ENCODE peak calls at places on chromosomes 16 and 17, in ten cellular contexts. One of them, this sample, is unnamed.

GRCh38 chr16:81711609-81712329 is 67.3 kb upstream of the PLCG2 start:
- DNase-seq in COR-L47: no peak
- DNase-seq in transverse colon: peak
- DNase-seq in GM10248: no peak
- DNase-seq in HFFc6: peak
- DNase-seq in NCI-H1417: peak
- DNase-seq in substantia nigra: no peak
- DNase-seq in AG10803: peak
- DNase-seq in left cardiac atrium: no peak
- DNase-seq in tibial artery: no peak
- DNase-seq in this sample: no peak

GRCh38 chr16:73329363-73330306 is 281.7 kb upstream of the ZFHX3 start:
- DNase-seq in GM10248: no peak
- DNase-seq in left cardiac atrium: no peak
- DNase-seq in COR-L47: no peak
- DNase-seq in AG10803: no peak
- DNase-seq in transverse colon: peak
- DNase-seq in tibial artery: no peak
- DNase-seq in substantia nigra: peak
- DNase-seq in NCI-H1417: peak
- DNase-seq in HFFc6: no peak
- DNase-seq in this sample: peak

GRCh38 chr17:51289776-51290175 is 29.4 kb downstream of the UTP18 start:
- DNase-seq in tibial artery: no peak
- DNase-seq in left cardiac atrium: no peak
- DNase-seq in substantia nigra: no peak
- DNase-seq in NCI-H1417: no peak
- DNase-seq in HFFc6: peak
- DNase-seq in transverse colon: no peak
- DNase-seq in COR-L47: no peak
- DNase-seq in AG10803: no peak
- DNase-seq in GM10248: no peak
- DNase-seq in this sample: no peak

GRCh38 chr17:7478276-7479138 is 924 bp downstream of the ZBTB4 start:
- DNase-seq in AG10803: peak
- DNase-seq in left cardiac atrium: peak
- DNase-seq in transverse colon: peak
- DNase-seq in COR-L47: no peak
- DNase-seq in GM10248: peak
- DNase-seq in NCI-H1417: peak
- DNase-seq in tibial artery: peak
- DNase-seq in HFFc6: peak
- DNase-seq in substantia nigra: no peak
- DNase-seq in this sample: peak

GRCh38 chr17:59349178-59349577 is 17.7 kb downstream of the YPEL2 start:
- DNase-seq in transverse colon: no peak
- DNase-seq in tibial artery: no peak
- DNase-seq in HFFc6: no peak
- DNase-seq in NCI-H1417: no peak
- DNase-seq in left cardiac atrium: no peak
- DNase-seq in GM10248: no peak
- DNase-seq in AG10803: no peak
- DNase-seq in substantia nigra: no peak
- DNase-seq in COR-L47: no peak
- DNase-seq in this sample: no peak

GRCh38 chr17:60173304-60173807 is 23.6 kb downstream of the CA4 start:
- DNase-seq in substantia nigra: no peak
- DNase-seq in HFFc6: peak
- DNase-seq in AG10803: peak
- DNase-seq in transverse colon: no peak
- DNase-seq in NCI-H1417: peak
- DNase-seq in left cardiac atrium: no peak
- DNase-seq in GM10248: no peak
- DNase-seq in tibial artery: no peak
- DNase-seq in COR-L47: peak
- DNase-seq in this sample: no peak

GRCh38 chr16:25126820-25127232 is 15.3 kb downstream of the LCMT1 start:
- DNase-seq in substantia nigra: no peak
- DNase-seq in HFFc6: peak
- DNase-seq in transverse colon: peak
- DNase-seq in AG10803: peak
- DNase-seq in tibial artery: no peak
- DNase-seq in left cardiac atrium: no peak
- DNase-seq in GM10248: no peak
- DNase-seq in NCI-H1417: peak
- DNase-seq in COR-L47: no peak
- DNase-seq in this sample: no peak

GRCh38 chr16:4694664-4695451 is 1.5 kb downstream of the NUDT16L1 start:
- DNase-seq in AG10803: peak
- DNase-seq in GM10248: no peak
- DNase-seq in HFFc6: peak
- DNase-seq in NCI-H1417: no peak
- DNase-seq in tibial artery: peak
- DNase-seq in left cardiac atrium: peak
- DNase-seq in substantia nigra: no peak
- DNase-seq in COR-L47: no peak
- DNase-seq in transverse colon: no peak
- DNase-seq in this sample: no peak

GRCh38 chr17:73156166-73156840 is 8.5 kb upstream of the SSTR2 start:
- DNase-seq in AG10803: peak
- DNase-seq in transverse colon: peak
- DNase-seq in HFFc6: peak
- DNase-seq in GM10248: peak
- DNase-seq in substantia nigra: peak
- DNase-seq in tibial artery: peak
- DNase-seq in COR-L47: no peak
- DNase-seq in left cardiac atrium: peak
- DNase-seq in NCI-H1417: no peak
- DNase-seq in this sample: peak

GRCh38 chr17:44363613-44364159 is at the start of gene FAM171A2:
- DNase-seq in transverse colon: peak
- DNase-seq in left cardiac atrium: peak
- DNase-seq in HFFc6: no peak
- DNase-seq in tibial artery: peak
- DNase-seq in COR-L47: peak
- DNase-seq in substantia nigra: no peak
- DNase-seq in NCI-H1417: peak
- DNase-seq in GM10248: peak
- DNase-seq in AG10803: peak
- DNase-seq in this sample: peak

GRCh38 chr17:43755389-43755875 is 3.2 kb downstream of the SOST start:
- DNase-seq in HFFc6: no peak
- DNase-seq in AG10803: no peak
- DNase-seq in tibial artery: no peak
- DNase-seq in substantia nigra: no peak
- DNase-seq in left cardiac atrium: no peak
- DNase-seq in NCI-H1417: peak
- DNase-seq in COR-L47: no peak
- DNase-seq in GM10248: no peak
- DNase-seq in transverse colon: no peak
- DNase-seq in this sample: no peak

GRCh38 chr17:70202840-70203239 is 33.5 kb downstream of the KCNJ2 start:
- DNase-seq in GM10248: no peak
- DNase-seq in COR-L47: no peak
- DNase-seq in HFFc6: no peak
- DNase-seq in transverse colon: no peak
- DNase-seq in left cardiac atrium: no peak
- DNase-seq in tibial artery: no peak
- DNase-seq in NCI-H1417: no peak
- DNase-seq in AG10803: no peak
- DNase-seq in substantia nigra: no peak
- DNase-seq in this sample: no peak

GRCh38 chr17:78661092-78661770 is 84.0 kb upstream of the DNAH17 start:
- DNase-seq in substantia nigra: no peak
- DNase-seq in HFFc6: no peak
- DNase-seq in GM10248: no peak
- DNase-seq in COR-L47: no peak
- DNase-seq in AG10803: peak
- DNase-seq in left cardiac atrium: no peak
- DNase-seq in transverse colon: no peak
- DNase-seq in tibial artery: no peak
- DNase-seq in NCI-H1417: no peak
- DNase-seq in this sample: no peak

GRCh38 chr17:64418506-64419339 is 28.1 kb upstream of the PECAM1 start:
- DNase-seq in GM10248: peak
- DNase-seq in COR-L47: peak
- DNase-seq in HFFc6: peak
- DNase-seq in NCI-H1417: peak
- DNase-seq in AG10803: peak
- DNase-seq in substantia nigra: no peak
- DNase-seq in transverse colon: no peak
- DNase-seq in tibial artery: no peak
- DNase-seq in left cardiac atrium: no peak
- DNase-seq in this sample: no peak

GRCh38 chr17:14019186-14019956 is 49.9 kb upstream of the COX10 start:
- DNase-seq in AG10803: peak
- DNase-seq in transverse colon: no peak
- DNase-seq in left cardiac atrium: no peak
- DNase-seq in HFFc6: peak
- DNase-seq in COR-L47: no peak
- DNase-seq in substantia nigra: no peak
- DNase-seq in GM10248: no peak
- DNase-seq in tibial artery: no peak
- DNase-seq in NCI-H1417: no peak
- DNase-seq in this sample: no peak

GRCh38 chr17:57530508-57530907 is 214.6 kb downstream of the CCDC182 start:
- DNase-seq in NCI-H1417: peak
- DNase-seq in HFFc6: peak
- DNase-seq in tibial artery: no peak
- DNase-seq in GM10248: no peak
- DNase-seq in substantia nigra: no peak
- DNase-seq in COR-L47: peak
- DNase-seq in AG10803: peak
- DNase-seq in transverse colon: no peak
- DNase-seq in left cardiac atrium: no peak
- DNase-seq in this sample: no peak

GRCh38 chr17:39473310-39473709 is 12.0 kb downstream of the CDK12 start:
- DNase-seq in left cardiac atrium: no peak
- DNase-seq in transverse colon: no peak
- DNase-seq in GM10248: no peak
- DNase-seq in NCI-H1417: no peak
- DNase-seq in HFFc6: no peak
- DNase-seq in COR-L47: no peak
- DNase-seq in tibial artery: peak
- DNase-seq in substantia nigra: no peak
- DNase-seq in AG10803: no peak
- DNase-seq in this sample: no peak

GRCh38 chr16:57094911-57095310 is 2.5 kb downstream of the CPNE2 start:
- DNase-seq in COR-L47: no peak
- DNase-seq in HFFc6: no peak
- DNase-seq in GM10248: no peak
- DNase-seq in NCI-H1417: no peak
- DNase-seq in substantia nigra: no peak
- DNase-seq in tibial artery: no peak
- DNase-seq in AG10803: no peak
- DNase-seq in left cardiac atrium: no peak
- DNase-seq in transverse colon: no peak
- DNase-seq in this sample: no peak

GRCh38 chr17:60960398-60961065 is 282.9 kb downstream of the BCAS3 start:
- DNase-seq in transverse colon: no peak
- DNase-seq in COR-L47: no peak
- DNase-seq in AG10803: no peak
- DNase-seq in NCI-H1417: no peak
- DNase-seq in substantia nigra: no peak
- DNase-seq in left cardiac atrium: no peak
- DNase-seq in GM10248: no peak
- DNase-seq in HFFc6: no peak
- DNase-seq in tibial artery: no peak
- DNase-seq in this sample: no peak

GRCh38 chr16:35692824-35693223 is 2233.4 kb downstream of the TP53TG3F start:
- DNase-seq in COR-L47: no peak
- DNase-seq in HFFc6: no peak
- DNase-seq in transverse colon: no peak
- DNase-seq in left cardiac atrium: no peak
- DNase-seq in GM10248: no peak
- DNase-seq in substantia nigra: no peak
- DNase-seq in tibial artery: no peak
- DNase-seq in AG10803: no peak
- DNase-seq in NCI-H1417: no peak
- DNase-seq in this sample: no peak

GRCh38 chr16:12318661-12319463 is 342.3 kb downstream of the SNX29 start:
- DNase-seq in NCI-H1417: no peak
- DNase-seq in HFFc6: no peak
- DNase-seq in COR-L47: no peak
- DNase-seq in GM10248: no peak
- DNase-seq in substantia nigra: no peak
- DNase-seq in tibial artery: no peak
- DNase-seq in transverse colon: no peak
- DNase-seq in AG10803: peak
- DNase-seq in left cardiac atrium: no peak
- DNase-seq in this sample: no peak

GRCh38 chr16:5604770-5605169 is 507.2 kb upstream of the EEF2KMT start:
- DNase-seq in GM10248: no peak
- DNase-seq in left cardiac atrium: no peak
- DNase-seq in COR-L47: no peak
- DNase-seq in NCI-H1417: no peak
- DNase-seq in tibial artery: no peak
- DNase-seq in transverse colon: no peak
- DNase-seq in HFFc6: no peak
- DNase-seq in substantia nigra: no peak
- DNase-seq in AG10803: no peak
- DNase-seq in this sample: peak

GRCh38 chr16:1346422-1347285 is 5.0 kb downstream of the TSR3 start:
- DNase-seq in substantia nigra: no peak
- DNase-seq in tibial artery: no peak
- DNase-seq in GM10248: no peak
- DNase-seq in COR-L47: no peak
- DNase-seq in NCI-H1417: no peak
- DNase-seq in AG10803: no peak
- DNase-seq in left cardiac atrium: no peak
- DNase-seq in HFFc6: no peak
- DNase-seq in transverse colon: no peak
- DNase-seq in this sample: no peak

GRCh38 chr16:56610017-56610608 is 1.7 kb downstream of the MT2A start:
- DNase-seq in left cardiac atrium: peak
- DNase-seq in transverse colon: peak
- DNase-seq in AG10803: peak
- DNase-seq in substantia nigra: no peak
- DNase-seq in COR-L47: peak
- DNase-seq in NCI-H1417: peak
- DNase-seq in HFFc6: peak
- DNase-seq in GM10248: no peak
- DNase-seq in tibial artery: peak
- DNase-seq in this sample: peak

GRCh38 chr17:42068979-42069378 is 18.6 kb upstream of the C17orf113 start:
- DNase-seq in COR-L47: no peak
- DNase-seq in HFFc6: no peak
- DNase-seq in left cardiac atrium: no peak
- DNase-seq in substantia nigra: no peak
- DNase-seq in NCI-H1417: no peak
- DNase-seq in tibial artery: no peak
- DNase-seq in AG10803: no peak
- DNase-seq in GM10248: no peak
- DNase-seq in transverse colon: no peak
- DNase-seq in this sample: no peak

GRCh38 chr17:58693208-58693607 is 806 bp downstream of the RAD51C start:
- DNase-seq in tibial artery: no peak
- DNase-seq in transverse colon: no peak
- DNase-seq in HFFc6: no peak
- DNase-seq in NCI-H1417: no peak
- DNase-seq in AG10803: peak
- DNase-seq in COR-L47: no peak
- DNase-seq in left cardiac atrium: no peak
- DNase-seq in GM10248: no peak
- DNase-seq in substantia nigra: no peak
- DNase-seq in this sample: no peak

GRCh38 chr17:68972119-68972704 is 17.0 kb upstream of the ABCA8 start:
- DNase-seq in left cardiac atrium: no peak
- DNase-seq in GM10248: peak
- DNase-seq in COR-L47: peak
- DNase-seq in substantia nigra: no peak
- DNase-seq in AG10803: peak
- DNase-seq in transverse colon: no peak
- DNase-seq in NCI-H1417: peak
- DNase-seq in HFFc6: peak
- DNase-seq in tibial artery: no peak
- DNase-seq in this sample: peak

GRCh38 chr17:624341-624860 is 90.2 kb downstream of the VPS53 start:
- DNase-seq in left cardiac atrium: no peak
- DNase-seq in tibial artery: no peak
- DNase-seq in AG10803: no peak
- DNase-seq in transverse colon: no peak
- DNase-seq in COR-L47: no peak
- DNase-seq in HFFc6: no peak
- DNase-seq in GM10248: no peak
- DNase-seq in NCI-H1417: no peak
- DNase-seq in substantia nigra: no peak
- DNase-seq in this sample: no peak